ENCODE peak calls at places on chromosomes 12 and 14, in five cellular contexts. One of them, this sample, is unnamed.

GRCh38 chr14:36773136-36773540 is 111.5 kb downstream of the PAX9 start:
- DNase-seq in EH: peak; percentile 41
- DNase-seq in fibroblast of mammary gland: peak; percentile 23
- DNase-seq in AG20443: peak; percentile 34
- DNase-seq in right lobe of liver: no peak
- DNase-seq in this sample: no peak

GRCh38 chr14:104551851-104552737 is 27.5 kb upstream of the C14orf180 start:
- DNase-seq in AG20443: no peak
- DNase-seq in right lobe of liver: peak; percentile 49
- DNase-seq in EH: no peak
- DNase-seq in fibroblast of mammary gland: no peak
- DNase-seq in this sample: no peak

GRCh38 chr12:106918746-106919145 is 37.0 kb upstream of the TMEM263 start:
- DNase-seq in AG20443: no peak
- DNase-seq in right lobe of liver: no peak
- DNase-seq in fibroblast of mammary gland: peak; percentile 9
- DNase-seq in EH: peak; percentile 12
- DNase-seq in this sample: no peak

GRCh38 chr12:94147991-94148840 is at the start of gene PLXNC1:
- DNase-seq in right lobe of liver: peak; percentile 78
- DNase-seq in EH: peak; percentile 61
- DNase-seq in AG20443: peak; percentile 73
- DNase-seq in fibroblast of mammary gland: peak; percentile 33
- DNase-seq in this sample: no peak

GRCh38 chr12:54998958-54999510 is 14.5 kb upstream of the TESPA1 start:
- DNase-seq in EH: peak; percentile 7
- DNase-seq in right lobe of liver: no peak
- DNase-seq in fibroblast of mammary gland: no peak
- DNase-seq in AG20443: no peak
- DNase-seq in this sample: no peak

GRCh38 chr14:98704441-98704840 is 567.6 kb downstream of the BCL11B start:
- DNase-seq in fibroblast of mammary gland: no peak
- DNase-seq in EH: no peak
- DNase-seq in AG20443: no peak
- DNase-seq in right lobe of liver: no peak
- DNase-seq in this sample: no peak

GRCh38 chr12:67460388-67460787 is 188.2 kb upstream of the DYRK2 start:
- DNase-seq in right lobe of liver: no peak
- DNase-seq in AG20443: no peak
- DNase-seq in EH: no peak
- DNase-seq in fibroblast of mammary gland: no peak
- DNase-seq in this sample: no peak

GRCh38 chr12:124863409-124864325 is at the start of gene SCARB1:
- DNase-seq in EH: peak; percentile 85
- DNase-seq in right lobe of liver: peak; percentile 94
- DNase-seq in fibroblast of mammary gland: peak; percentile 65
- DNase-seq in AG20443: peak; percentile 100
- DNase-seq in this sample: peak; percentile 60

GRCh38 chr14:23436327-23437141 is 1.1 kb upstream of the MYH7 start:
- DNase-seq in fibroblast of mammary gland: no peak
- DNase-seq in AG20443: no peak
- DNase-seq in EH: no peak
- DNase-seq in right lobe of liver: no peak
- DNase-seq in this sample: no peak

GRCh38 chr12:2268478-2269286 is 215.9 kb downstream of the CACNA1C start:
- DNase-seq in fibroblast of mammary gland: peak; percentile 92
- DNase-seq in AG20443: peak; percentile 78
- DNase-seq in EH: peak; percentile 97
- DNase-seq in right lobe of liver: no peak
- DNase-seq in this sample: peak; percentile 91

GRCh38 chr12:12872139-12872933 is 19.0 kb upstream of the GPRC5A start:
- DNase-seq in AG20443: peak; percentile 52
- DNase-seq in right lobe of liver: no peak
- DNase-seq in fibroblast of mammary gland: peak; percentile 69
- DNase-seq in EH: peak; percentile 93
- DNase-seq in this sample: peak; percentile 87

GRCh38 chr12:65720136-65720535 is 104.1 kb upstream of the HMGA2 start:
- DNase-seq in right lobe of liver: no peak
- DNase-seq in AG20443: no peak
- DNase-seq in fibroblast of mammary gland: peak; percentile 78
- DNase-seq in EH: peak; percentile 90
- DNase-seq in this sample: peak; percentile 16

GRCh38 chr12:104877107-104877705 is 80.9 kb downstream of the SLC41A2 start:
- DNase-seq in AG20443: peak; percentile 62
- DNase-seq in fibroblast of mammary gland: peak; percentile 58
- DNase-seq in EH: peak; percentile 63
- DNase-seq in right lobe of liver: no peak
- DNase-seq in this sample: peak; percentile 39

GRCh38 chr14:62592877-62593276 is 452.4 kb downstream of the KCNH5 start:
- DNase-seq in AG20443: no peak
- DNase-seq in fibroblast of mammary gland: peak; percentile 1
- DNase-seq in EH: no peak
- DNase-seq in right lobe of liver: no peak
- DNase-seq in this sample: no peak

GRCh38 chr14:35818346-35819115 is 7.6 kb upstream of the BRMS1L start:
- DNase-seq in AG20443: peak; percentile 53
- DNase-seq in fibroblast of mammary gland: peak; percentile 56
- DNase-seq in right lobe of liver: no peak
- DNase-seq in EH: peak; percentile 58
- DNase-seq in this sample: peak; percentile 47

GRCh38 chr12:71694099-71694820 is 8.4 kb downstream of the TMEM19 start:
- DNase-seq in EH: no peak
- DNase-seq in fibroblast of mammary gland: no peak
- DNase-seq in right lobe of liver: no peak
- DNase-seq in AG20443: no peak
- DNase-seq in this sample: no peak